ENCODE peak calls at places on chromosomes 3 and 15, in seven cellular contexts. C is OCI-LY7, S is H9, A is fibroblast of lung, G is mammary epithelial cell, P is PC-3, I is hepatocyte. W is an unnamed sample.

GRCh38 chr3:128787256-128788253 is 61.6 kb downstream of the RAB7A start:
- DNase-seq in P (peak; percentile 70), S (peak; percentile 51), I (no peak), C (peak; percentile 31), A (no peak), G (peak; percentile 96), W (peak; percentile 57)

GRCh38 chr3:45693941-45694521 is 4.8 kb downstream of the SACM1L start:
- DNase-seq in C (peak; percentile 14), A (no peak), I (no peak), P (no peak), S (no peak), G (peak; percentile 10), W (no peak)

GRCh38 chr15:56325186-56325585 is 40.0 kb upstream of the TEX9 start:
- DNase-seq in A (peak; percentile 4), P (peak; percentile 38), G (peak; percentile 42), S (no peak), I (no peak), C (no peak), W (no peak)

GRCh38 chr15:41827880-41828746 is at the start of gene JMJD7:
- DNase-seq in S (peak; percentile 90), A (peak; percentile 83), P (peak; percentile 88), I (peak; percentile 97), C (peak; percentile 89), G (peak; percentile 83), W (peak; percentile 96)

GRCh38 chr15:35979608-35980007 is 433.6 kb upstream of the DPH6 start:
- DNase-seq in P (no peak), C (no peak), G (no peak), I (no peak), A (no peak), S (no peak), W (peak; percentile 38)

GRCh38 chr15:101476756-101477155 is 12.8 kb downstream of the PCSK6 start:
- DNase-seq in C (no peak), P (no peak), A (no peak), I (no peak), G (no peak), S (no peak), W (no peak)

GRCh38 chr15:29454506-29454905 is 184.9 kb upstream of the NSMCE3 start:
- DNase-seq in G (no peak), P (no peak), S (no peak), I (no peak), A (no peak), C (no peak), W (no peak)

GRCh38 chr3:77159182-77159581 is 119.3 kb downstream of the ROBO2 start:
- DNase-seq in C (no peak), S (no peak), G (no peak), P (peak; percentile 17), A (no peak), I (no peak), W (no peak)

GRCh38 chr15:72368895-72369294 is 6.9 kb downstream of the HEXA start:
- DNase-seq in I (no peak), P (no peak), A (no peak), G (no peak), S (no peak), C (no peak), W (no peak)

GRCh38 chr3:154151969-154152368 is 30.8 kb downstream of the ARHGEF26 start:
- DNase-seq in P (peak; percentile 69), S (no peak), A (peak; percentile 42), I (no peak), G (peak; percentile 51), C (no peak), W (no peak)

GRCh38 chr3:79517766-79518413 is 249.9 kb downstream of the ROBO1 start:
- DNase-seq in S (no peak), I (peak; percentile 55), A (peak; percentile 55), P (peak; percentile 66), G (peak; percentile 6), C (peak; percentile 1), W (peak; percentile 60)

GRCh38 chr3:34858067-34858466 is 781.3 kb upstream of the ARPP21 start:
- DNase-seq in C (no peak), P (no peak), G (no peak), S (no peak), I (no peak), A (no peak), W (no peak)

GRCh38 chr3:69735893-69736292 is 3.4 kb upstream of the MITF start:
- DNase-seq in A (no peak), I (no peak), P (no peak), G (no peak), C (no peak), S (no peak), W (no peak)

GRCh38 chr3:107710851-107711250 is 188.1 kb downstream of the BBX start:
- DNase-seq in A (peak; percentile 26), I (peak; percentile 8), P (peak; percentile 27), C (no peak), G (peak; percentile 32), S (peak; percentile 38), W (no peak)

GRCh38 chr3:94115482-94115881 is 52.6 kb downstream of the NSUN3 start:
- DNase-seq in P (peak; percentile 68), G (peak; percentile 13), I (peak; percentile 24), C (peak; percentile 3), A (peak; percentile 41), S (no peak), W (peak; percentile 33)

GRCh38 chr15:72197045-72197459 is 535 bp downstream of the GRAMD2A start:
- DNase-seq in C (no peak), I (no peak), G (peak; percentile 59), S (no peak), A (no peak), P (no peak), W (peak; percentile 49)

GRCh38 chr3:162586591-162586990 is 1090.0 kb downstream of the OTOL1 start:
- DNase-seq in C (no peak), S (no peak), G (no peak), P (peak; percentile 80), I (peak; percentile 15), A (peak; percentile 62), W (no peak)
- H2AFZ ChIP-seq in C (no peak overlapping the region), S (no peak overlapping the region), G (no peak overlapping the region), P (no peak overlapping the region), I (no peak overlapping the region), A (no peak overlapping the region), W (no peak overlapping the region)

GRCh38 chr15:63156086-63156707 is 1.1 kb downstream of the RPS27L start:
- DNase-seq in C (peak; percentile 15), P (peak; percentile 13), I (no peak), A (peak; percentile 36), S (no peak), G (no peak), W (peak; percentile 28)
- TF ChIP-seq CTCF in C (no peak), P (no peak), I (no peak), A (no peak), S (no peak), G (peak; percentile 5), W (no peak)

DNA sequence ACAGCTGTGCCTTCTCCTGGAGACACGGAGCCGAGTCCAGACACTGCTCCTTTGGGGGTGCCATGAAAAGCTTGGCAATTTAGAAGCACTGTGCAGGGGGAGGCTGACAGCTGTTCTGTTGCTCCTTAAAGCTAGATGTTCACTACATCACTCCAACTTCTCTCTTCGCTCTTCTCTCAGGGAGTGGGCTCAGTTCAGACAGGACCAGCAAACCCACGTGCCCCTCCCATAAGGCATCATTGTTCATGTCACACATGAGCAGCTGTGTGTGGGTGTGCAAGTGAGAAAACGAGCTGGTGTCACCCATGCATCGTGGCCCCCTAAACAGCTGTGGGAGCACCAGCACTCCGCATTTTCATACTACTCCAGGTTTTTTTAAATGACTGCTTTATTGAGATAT is 492.7 kb downstream of the GABRG3 start:
- DNase-seq in S (no peak), A (no peak), G (no peak), I (no peak), P (no peak), C (no peak), W (no peak)
- H3K9me3 ChIP-seq in S (no peaks in the 10 kb centered on the region), A (no peaks in the 10 kb centered on the region), G (peaks cover 11% of the 10 kb centered on the region), I (no peaks in the 10 kb centered on the region), P (peaks cover 14% of the 10 kb centered on the region), C (peaks cover 8% of the 10 kb centered on the region), W (no peaks in the 10 kb centered on the region)

GRCh38 chr15:42919308-42919707 is 1.3 kb downstream of the TTBK2 start:
- DNase-seq in S (no peak), I (no peak), P (no peak), C (no peak), G (peak; percentile 11), A (no peak), W (no peak)

GRCh38 chr15:42919794-42920280 is 741 bp downstream of the TTBK2 start:
- DNase-seq in I (peak; percentile 53), C (peak; percentile 43), P (peak; percentile 35), S (peak; percentile 32), A (peak; percentile 23), G (peak; percentile 54), W (peak; percentile 51)

GRCh38 chr15:42914728-42915497 is 5.7 kb downstream of the TTBK2 start:
- DNase-seq in S (no peak), G (no peak), C (no peak), I (no peak), P (no peak), A (peak; percentile 23), W (no peak)

GRCh38 chr15:42918047-42918446 is 2.5 kb downstream of the TTBK2 start:
- DNase-seq in A (no peak), C (peak; percentile 39), P (no peak), S (no peak), G (no peak), I (no peak), W (no peak)

GRCh38 chr15:42915654-42916053 is 4.9 kb downstream of the TTBK2 start:
- DNase-seq in I (no peak), G (no peak), C (no peak), P (no peak), A (no peak), S (no peak), W (no peak)
- H2AFZ ChIP-seq in I (no peak overlapping the region), G (no peak overlapping the region), C (no peak overlapping the region), P (no peak overlapping the region), A (no peak overlapping the region), S (no peak overlapping the region), W (no peak overlapping the region)